ENCODE peak calls at places on chromosomes 3 and 15, in seven cellular contexts. Y is lung; R is OCI-LY7; I is neural progenitor cell; E is kidney; M is HCT116; C is CD8-positive, alpha-beta memory T cell. K is an unnamed sample. For H3K36me3, the result is how much of the 10 kb centered on the place peaks cover.

GRCh38 chr15:90685688-90686434 is 31.3 kb upstream of the BLM start:
- DNase-seq in Y (no peak), R (no peak), I (no peak), E (no peak), M (no peak), C (no peak), K (no peak)

GRCh38 chr3:141150431-141150830 is 81.2 kb upstream of the PXYLP1 start:
- DNase-seq in Y (no peak), R (no peak), I (peak), E (no peak), M (no peak), C (no peak), K (no peak)

GRCh38 chr3:42545284-42545900 is 36.4 kb downstream of the SEC22C start:
- DNase-seq in Y (no peak), R (no peak), I (no peak), E (no peak), M (no peak), C (no peak), K (no peak)

GRCh38 chr3:173255555-173255954 is 114.5 kb upstream of the SPATA16 start:
- DNase-seq in Y (no peak), R (no peak), I (no peak), E (no peak), M (no peak), C (no peak), K (no peak)

GRCh38 chr15:74265046-74265639 is 29.0 kb downstream of the CCDC33 start:
- DNase-seq in Y (no peak), R (peak), I (peak), E (peak), M (no peak), C (no peak), K (peak)

GRCh38 chr15:55695432-55695831 is 47.5 kb downstream of the PRTG start:
- DNase-seq in Y (no peak), R (no peak), I (peak), E (no peak), M (no peak), C (no peak), K (no peak)

GRCh38 chr15:35665855-35666536 is 120.0 kb upstream of the DPH6 start:
- DNase-seq in Y (no peak), R (no peak), I (no peak), E (no peak), M (no peak), C (no peak), K (no peak)

GRCh38 chr3:38640661-38641441 is 8.6 kb downstream of the SCN5A start:
- DNase-seq in Y (no peak), R (no peak), I (peak), E (peak), M (no peak), C (no peak), K (no peak)

GRCh38 chr15:63473999-63474809 is 30.2 kb upstream of the USP3 start:
- DNase-seq in Y (no peak), R (peak), I (peak), E (no peak), M (no peak), C (peak), K (peak)

GRCh38 chr3:141302364-141303141 is 65.8 kb upstream of the ZBTB38 start:
- DNase-seq in Y (no peak), R (no peak), I (no peak), E (no peak), M (no peak), C (no peak), K (no peak)

GRCh38 chr3:85939026-85939616 is 980.3 kb downstream of the CADM2 start:
- DNase-seq in Y (no peak), R (no peak), I (no peak), E (no peak), M (no peak), C (no peak), K (no peak)

GRCh38 chr3:196737655-196738054 is 2.0 kb upstream of the PAK2 start:
- DNase-seq in Y (no peak), R (no peak), I (no peak), E (no peak), M (no peak), C (no peak), K (no peak)

GRCh38 chr3:18264331-18264730 is 160.8 kb downstream of the SATB1 start:
- DNase-seq in Y (no peak), R (no peak), I (no peak), E (no peak), M (no peak), C (no peak), K (no peak)

GRCh38 chr3:141959921-141960554 is 83.6 kb downstream of the ATP1B3 start:
- DNase-seq in Y (no peak), R (no peak), I (no peak), E (no peak), M (peak), C (no peak), K (no peak)

GRCh38 chr3:158847466-158847849 is 45.6 kb downstream of the MFSD1 start:
- DNase-seq in Y (no peak), R (no peak), I (no peak), E (no peak), M (no peak), C (no peak), K (no peak)

GRCh38 chr3:170499562-170500156 is 81.0 kb downstream of the CLDN11 start:
- DNase-seq in Y (no peak), R (peak), I (peak), E (no peak), M (peak), C (no peak), K (peak)

GRCh38 chr3:148360046-148360445 is 337.7 kb upstream of the AGTR1 start:
- DNase-seq in Y (no peak), R (no peak), I (no peak), E (no peak), M (no peak), C (no peak), K (no peak)

GRCh38 chr3:130395916-130396315 is 50.4 kb downstream of the COL6A5 start:
- DNase-seq in Y (no peak), R (no peak), I (no peak), E (no peak), M (peak), C (no peak), K (peak)

GRCh38 chr3:22960326-22960984 is 242.7 kb upstream of the UBE2E2 start:
- DNase-seq in Y (peak), R (peak), I (peak), E (no peak), M (peak), C (no peak), K (peak)

GRCh38 chr3:117131259-117131658 is 421.7 kb downstream of the TUSC7 start:
- DNase-seq in Y (no peak), R (no peak), I (no peak), E (peak), M (no peak), C (no peak), K (no peak)

GRCh38 chr3:117135207-117135606 is 425.6 kb downstream of the TUSC7 start:
- DNase-seq in Y (no peak), R (no peak), I (no peak), E (no peak), M (no peak), C (no peak), K (no peak)

GRCh38 chr3:117130222-117130621 is 420.6 kb downstream of the TUSC7 start:
- DNase-seq in Y (no peak), R (no peak), I (no peak), E (no peak), M (no peak), C (no peak), K (no peak)

GRCh38 chr3:117128876-117129275 is 419.3 kb downstream of the TUSC7 start:
- DNase-seq in Y (no peak), R (no peak), I (no peak), E (no peak), M (no peak), C (no peak), K (no peak)

DNA sequence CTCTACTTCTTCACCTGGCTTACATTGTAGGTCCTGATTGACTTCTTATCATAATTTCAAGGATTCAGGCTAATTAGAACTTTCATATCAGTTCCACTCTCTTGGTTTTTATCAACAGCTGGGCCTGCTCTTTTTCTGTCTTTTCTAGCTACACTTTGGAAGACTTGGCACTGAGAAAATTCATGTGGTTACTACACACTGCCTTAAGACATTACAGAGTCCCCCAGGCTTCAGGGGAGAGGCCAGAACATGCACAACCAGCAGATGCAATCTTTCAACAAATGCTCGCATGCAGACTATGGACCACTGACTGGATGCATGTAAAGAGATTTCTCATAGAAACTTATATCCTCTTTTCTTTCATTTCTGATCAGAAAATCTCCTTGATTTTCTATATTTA is 423.5 kb downstream of the TUSC7 start:
- DNase-seq in Y (no peak), R (no peak), I (no peak), E (no peak), M (no peak), C (no peak), K (no peak)
- H3K27ac ChIP-seq in Y (no peak), R (no peak), I (no peak), E (no peak), M (no peak), C (no peak), K (no peak)

GRCh38 chr3:13376091-13376490 is 44.0 kb downstream of the NUP210 start:
- DNase-seq in Y (no peak), R (no peak), I (no peak), E (no peak), M (no peak), C (no peak), K (no peak)

GRCh38 chr3:13379191-13379830 is 40.8 kb downstream of the NUP210 start:
- DNase-seq in Y (no peak), R (no peak), I (no peak), E (no peak), M (no peak), C (no peak), K (no peak)

GRCh38 chr3:13375464-13375863 is 44.7 kb downstream of the NUP210 start:
- DNase-seq in Y (no peak), R (no peak), I (no peak), E (no peak), M (no peak), C (no peak), K (no peak)

GRCh38 chr3:13377021-13377420 is 43.1 kb downstream of the NUP210 start:
- DNase-seq in Y (no peak), R (no peak), I (no peak), E (no peak), M (no peak), C (no peak), K (no peak)

GRCh38 chr3:13378155-13378554 is 42.0 kb downstream of the NUP210 start:
- DNase-seq in Y (no peak), R (no peak), I (no peak), E (no peak), M (no peak), C (no peak), K (no peak)
- H3K36me3 ChIP-seq in Y (under half), R (half or more), I (under half), E (under half), M (under half), C (half or more), K (under half)

GRCh38 chr15:66784174-66784573 is 82.1 kb downstream of the SMAD6 start:
- DNase-seq in Y (no peak), R (no peak), I (no peak), E (peak), M (no peak), C (no peak), K (no peak)

GRCh38 chr15:66785637-66786036 is 83.6 kb downstream of the SMAD6 start:
- DNase-seq in Y (no peak), R (no peak), I (no peak), E (peak), M (no peak), C (no peak), K (no peak)

GRCh38 chr15:66780973-66781718 is 79.1 kb downstream of the SMAD6 start:
- DNase-seq in Y (no peak), R (no peak), I (no peak), E (peak), M (no peak), C (no peak), K (no peak)

GRCh38 chr15:66782785-66783184 is 80.7 kb downstream of the SMAD6 start:
- DNase-seq in Y (no peak), R (no peak), I (no peak), E (peak), M (no peak), C (no peak), K (no peak)

DNA sequence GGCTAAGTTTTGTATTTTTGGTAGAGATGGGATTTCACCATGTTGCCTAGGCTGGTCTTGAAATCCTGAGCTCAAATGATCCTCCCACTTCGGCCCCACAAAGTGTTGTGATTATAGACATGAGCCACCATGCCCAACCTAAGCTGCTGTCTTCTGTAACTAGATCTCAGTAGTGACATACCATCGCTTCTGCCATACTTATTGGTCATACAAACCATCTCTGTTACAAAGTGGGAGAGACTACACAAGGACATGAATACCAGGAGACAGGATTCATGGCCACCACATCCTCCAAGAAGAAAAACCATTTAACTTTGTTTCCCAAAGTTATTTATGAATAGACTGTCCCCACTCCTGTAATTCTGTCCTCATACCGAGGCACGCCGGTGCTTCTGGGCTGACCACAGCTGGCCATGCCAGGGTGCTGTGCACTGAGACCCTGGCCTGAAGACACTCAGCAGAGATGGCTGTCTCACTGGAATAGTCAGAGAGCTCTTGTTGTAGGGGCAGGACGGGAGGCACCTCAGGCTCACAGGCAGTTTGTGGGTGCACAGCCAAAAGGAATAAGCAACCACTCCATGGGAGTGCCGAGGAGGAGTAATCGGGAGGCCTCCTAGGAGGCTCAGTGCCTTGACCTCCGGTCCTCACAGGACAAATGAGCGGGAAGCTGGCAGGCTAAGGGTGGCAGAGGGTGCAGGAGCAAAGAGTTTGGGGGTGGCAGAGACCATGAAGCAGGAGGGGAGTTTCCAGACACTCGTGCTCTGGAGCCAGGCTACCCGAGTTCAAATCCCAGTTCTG is 81.5 kb downstream of the SMAD6 start:
- DNase-seq in Y (no peak), R (no peak), I (no peak), E (peak), M (no peak), C (no peak), K (no peak)
- H3K27ac ChIP-seq in Y (no peak), R (no peak), I (no peak), E (no peak), M (no peak), C (no peak), K (no peak)

DNA sequence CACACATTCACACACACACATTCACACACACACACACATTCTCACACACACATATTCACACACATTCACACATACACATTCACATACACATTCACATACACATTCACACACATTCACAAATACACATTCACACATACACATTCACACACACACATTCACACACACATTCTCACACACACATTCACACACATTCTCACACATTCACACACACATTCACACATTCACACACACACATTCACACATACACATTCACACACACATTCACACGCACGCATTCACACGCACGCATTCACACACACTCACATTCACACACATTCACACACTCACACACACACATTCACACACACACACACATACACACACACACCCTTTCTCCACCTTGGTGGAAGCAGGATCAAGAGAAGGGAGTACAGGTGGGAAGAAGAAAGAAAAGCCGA is 5.7 kb upstream of the HAPLN3 start:
- DNase-seq in Y (no peak), R (no peak), I (no peak), E (no peak), M (no peak), C (no peak), K (no peak)
- H3K36me3 ChIP-seq in Y (under half), R (under half), I (under half), E (under half), M (under half), C (under half), K (under half)

GRCh38 chr3:99972380-99973104 is 141.8 kb downstream of the FILIP1L start:
- DNase-seq in Y (no peak), R (no peak), I (no peak), E (no peak), M (no peak), C (no peak), K (no peak)

GRCh38 chr3:99976584-99976983 is 137.7 kb downstream of the FILIP1L start:
- DNase-seq in Y (no peak), R (no peak), I (no peak), E (no peak), M (no peak), C (no peak), K (no peak)

GRCh38 chr3:99978221-99978620 is 136.1 kb downstream of the FILIP1L start:
- DNase-seq in Y (no peak), R (no peak), I (no peak), E (no peak), M (no peak), C (no peak), K (no peak)

GRCh38 chr3:99971761-99972160 is 142.5 kb downstream of the FILIP1L start:
- DNase-seq in Y (no peak), R (no peak), I (no peak), E (no peak), M (no peak), C (no peak), K (no peak)

GRCh38 chr3:99974989-99975388 is 139.3 kb downstream of the FILIP1L start:
- DNase-seq in Y (no peak), R (no peak), I (no peak), E (no peak), M (no peak), C (no peak), K (no peak)
- H3K27ac ChIP-seq in Y (no peak), R (no peak), I (no peak), E (no peak), M (no peak), C (no peak), K (no peak)